ENCODE peak calls at places on chromosomes 11 and 22, in six cellular contexts. F is WTC11; H is stimulated activated CD4-positive, alpha-beta T cell treated with anti-CD3 and anti-CD28 coated beads, Interleukin-12 subunit alpha, Interleukin-12 subunit beta, amount 100 ng/mL, for 24 hours; T is CD8-positive, alpha-beta T cell; I is PC-9; G is AG04450. B is an unnamed sample.

GRCh38 chr11:69982675-69983570 is 95.2 kb upstream of the ANO1 start:
- DNase-seq in F (no peak), H (no peak), T (no peak), I (no peak), G (no peak), B (no peak)

GRCh38 chr11:44839458-44840084 is 111.1 kb downstream of the TP53I11 start:
- DNase-seq in F (no peak), H (no peak), T (no peak), I (no peak), G (no peak), B (no peak)

GRCh38 chr11:40292636-40293585 is 1166.5 kb downstream of the LRRC4C start:
- DNase-seq in F (peak; percentile 22), H (no peak), T (no peak), I (no peak), G (no peak), B (no peak)

GRCh38 chr11:6357222-6357621 is 33.1 kb upstream of the SMPD1 start:
- DNase-seq in F (no peak), H (peak; percentile 44), T (no peak), I (peak; percentile 2), G (peak; percentile 67), B (peak; percentile 31)

GRCh38 chr11:6217722-6218121 is 12.4 kb downstream of the C11orf42 start:
- DNase-seq in F (no peak), H (no peak), T (no peak), I (no peak), G (no peak), B (no peak)

GRCh38 chr11:14413307-14414072 is 54.5 kb upstream of the RRAS2 start:
- DNase-seq in F (peak; percentile 64), H (no peak), T (no peak), I (no peak), G (no peak), B (no peak)

GRCh38 chr11:134976540-134976939 is 564.5 kb upstream of the B3GAT1 start:
- DNase-seq in F (no peak), H (no peak), T (no peak), I (no peak), G (no peak), B (no peak)

GRCh38 chr22:24175160-24175808 is 6.0 kb upstream of the SUSD2 start:
- DNase-seq in F (peak; percentile 91), H (peak; percentile 47), T (peak; percentile 53), I (peak; percentile 63), G (peak; percentile 45), B (no peak)

GRCh38 chr11:31761636-31762035 is 49.5 kb downstream of the PAX6 start:
- DNase-seq in F (no peak), H (no peak), T (no peak), I (no peak), G (no peak), B (no peak)

GRCh38 chr22:44542561-44543222 is 44.7 kb upstream of the RTL6 start:
- DNase-seq in F (no peak), H (no peak), T (no peak), I (no peak), G (no peak), B (no peak)

GRCh38 chr11:117836077-117836960 is 11.8 kb upstream of the FXYD2 start:
- DNase-seq in F (no peak), H (no peak), T (no peak), I (no peak), G (no peak), B (no peak)

GRCh38 chr11:34345012-34345804 is 12.6 kb downstream of the ABTB2 start:
- DNase-seq in F (no peak), H (no peak), T (no peak), I (peak; percentile 90), G (no peak), B (peak; percentile 87)

GRCh38 chr11:66002648-66003225 is 434 bp downstream of the BANF1 start:
- DNase-seq in F (no peak), H (peak; percentile 49), T (no peak), I (peak; percentile 70), G (no peak), B (no peak)

GRCh38 chr22:32859743-32860142 is 58.2 kb downstream of the TIMP3 start:
- DNase-seq in F (no peak), H (no peak), T (no peak), I (no peak), G (no peak), B (no peak)

GRCh38 chr11:2690261-2690575 is 9.6 kb downstream of the KCNQ1OT1 start:
- DNase-seq in F (peak; percentile 6), H (no peak), T (no peak), I (no peak), G (no peak), B (no peak)

GRCh38 chr11:8382436-8383053 is 118.9 kb upstream of the LMO1 start:
- DNase-seq in F (no peak), H (no peak), T (no peak), I (no peak), G (no peak), B (no peak)

GRCh38 chr22:40276877-40277823 is 69.2 kb upstream of the ADSL start:
- DNase-seq in F (no peak), H (no peak), T (no peak), I (no peak), G (no peak), B (no peak)

GRCh38 chr11:2480874-2481220 is 36.0 kb downstream of the KCNQ1 start:
- DNase-seq in F (no peak), H (no peak), T (no peak), I (no peak), G (no peak), B (no peak)

GRCh38 chr11:128458316-128458715 is 129.0 kb downstream of the ETS1 start:
- DNase-seq in F (no peak), H (no peak), T (no peak), I (no peak), G (peak; percentile 55), B (peak; percentile 42)

GRCh38 chr11:58921778-58922390 is 17.4 kb upstream of the GLYATL1 start:
- DNase-seq in F (no peak), H (no peak), T (no peak), I (no peak), G (no peak), B (no peak)

GRCh38 chr11:824942-825341 is 2.8 kb upstream of the CRACR2B start:
- DNase-seq in F (no peak), H (no peak), T (no peak), I (no peak), G (no peak), B (no peak)

GRCh38 chr22:29813126-29813525 is 24.9 kb downstream of the ASCC2 start:
- DNase-seq in F (no peak), H (no peak), T (no peak), I (no peak), G (no peak), B (no peak)

GRCh38 chr11:114060402-114061052 is 1.0 kb downstream of the ZBTB16 start:
- DNase-seq in F (peak; percentile 38), H (no peak), T (no peak), I (no peak), G (no peak), B (no peak)

GRCh38 chr11:17369094-17369493 is 17.5 kb downstream of the NCR3LG1 start:
- DNase-seq in F (no peak), H (no peak), T (no peak), I (no peak), G (no peak), B (no peak)

GRCh38 chr11:66045177-66045639 is 3.8 kb downstream of the GAL3ST3 start:
- DNase-seq in F (peak; percentile 93), H (peak; percentile 76), T (peak; percentile 81), I (peak; percentile 81), G (no peak), B (no peak)

GRCh38 chr11:36441610-36442208 is 68.4 kb downstream of the TRAF6 start:
- DNase-seq in F (no peak), H (no peak), T (no peak), I (no peak), G (no peak), B (no peak)

GRCh38 chr11:24086921-24087320 is 409.9 kb upstream of the LUZP2 start:
- DNase-seq in F (no peak), H (no peak), T (no peak), I (no peak), G (no peak), B (no peak)

GRCh38 chr11:2652362-2652761 is 47.4 kb downstream of the KCNQ1OT1 start:
- DNase-seq in F (no peak), H (no peak), T (no peak), I (no peak), G (no peak), B (no peak)

GRCh38 chr22:29096736-29097669 is 24.2 kb downstream of the KREMEN1 start:
- DNase-seq in F (peak; percentile 18), H (no peak), T (no peak), I (no peak), G (no peak), B (no peak)

GRCh38 chr11:2647167-2647566 is 52.6 kb downstream of the KCNQ1OT1 start:
- DNase-seq in F (no peak), H (no peak), T (no peak), I (no peak), G (no peak), B (no peak)

GRCh38 chr11:79439893-79440450 is 858 bp downstream of the TENM4 start:
- DNase-seq in F (peak; percentile 46), H (no peak), T (no peak), I (no peak), G (no peak), B (no peak)

GRCh38 chr11:28559497-28559896 is 451.3 kb downstream of the METTL15 start:
- DNase-seq in F (peak; percentile 11), H (no peak), T (no peak), I (no peak), G (peak; percentile 10), B (no peak)

GRCh38 chr11:16605440-16605970 is 132.9 kb upstream of the C11orf58 start:
- DNase-seq in F (peak; percentile 60), H (no peak), T (no peak), I (peak; percentile 20), G (no peak), B (peak; percentile 33)